ENCODE peak calls at places on chromosomes 5 and 9, in four cellular contexts. C is K562, S is GM12878, L is HL-60. H is an unnamed sample.

GRCh38 chr5:62779010-62779422 is 200.4 kb downstream of the LRRC70 start:
- DNase-seq in C (peak; percentile 49), S (no peak), L (no peak), H (peak; percentile 28)

GRCh38 chr9:3290231-3290840 is 235.5 kb downstream of the RFX3 start:
- DNase-seq in C (no peak), S (no peak), L (no peak), H (no peak)

GRCh38 chr5:95959964-95960801 is 1.5 kb downstream of the ELL2 start:
- DNase-seq in C (no peak), S (no peak), L (no peak), H (no peak)

GRCh38 chr9:129031514-129031913 is 3.4 kb upstream of the SH3GLB2 start:
- DNase-seq in C (no peak), S (no peak), L (no peak), H (no peak)

GRCh38 chr9:34381323-34381722 is 4.6 kb upstream of the MYORG start:
- DNase-seq in C (no peak), S (no peak), L (no peak), H (no peak)

GRCh38 chr5:35618297-35618636 is 604 bp downstream of the SPEF2 start:
- DNase-seq in C (no peak), S (no peak), L (no peak), H (peak; percentile 2)

GRCh38 chr5:132102101-132102701 is 28.6 kb downstream of the CSF2 start:
- DNase-seq in C (no peak), S (no peak), L (no peak), H (no peak)

GRCh38 chr9:130493476-130493875 is 48.7 kb downstream of the ASS1 start:
- DNase-seq in C (no peak), S (no peak), L (no peak), H (no peak)

GRCh38 chr5:43729846-43730478 is 127.0 kb downstream of the NNT start:
- DNase-seq in C (no peak), S (no peak), L (no peak), H (no peak)

GRCh38 chr5:7976411-7977190 is 107.7 kb downstream of the MTRR start:
- DNase-seq in C (no peak), S (no peak), L (no peak), H (no peak)

GRCh38 chr5:113140837-113141661 is 164.5 kb downstream of the DCP2 start:
- DNase-seq in C (no peak), S (no peak), L (no peak), H (no peak)

GRCh38 chr9:34546834-34547827 is 24.3 kb upstream of the ENHO start:
- DNase-seq in C (peak; percentile 50), S (no peak), L (peak; percentile 46), H (no peak)

GRCh38 chr5:177489119-177489716 is 8.2 kb downstream of the PDLIM7 start:
- DNase-seq in C (no peak), S (no peak), L (no peak), H (no peak)

GRCh38 chr9:15927131-15927530 is 374.3 kb downstream of the CCDC171 start:
- DNase-seq in C (no peak), S (no peak), L (no peak), H (no peak)

GRCh38 chr5:13976867-13977479 is 32.5 kb upstream of the DNAH5 start:
- DNase-seq in C (peak; percentile 27), S (no peak), L (peak; percentile 15), H (no peak)

GRCh38 chr5:95111141-95111540 is 173.8 kb downstream of the MCTP1 start:
- DNase-seq in C (no peak), S (no peak), L (no peak), H (no peak)

GRCh38 chr5:128053291-128053954 is 30.1 kb upstream of the SLC12A2 start:
- DNase-seq in C (no peak), S (no peak), L (no peak), H (no peak)

GRCh38 chr5:622946-623522 is 10.9 kb downstream of the CEP72 start:
- DNase-seq in C (no peak), S (no peak), L (no peak), H (no peak)

GRCh38 chr5:150644058-150644457 is 3.6 kb downstream of the SYNPO start:
- DNase-seq in C (no peak), S (no peak), L (no peak), H (no peak)

GRCh38 chr5:150644496-150644895 is 4.0 kb downstream of the SYNPO start:
- DNase-seq in C (no peak), S (no peak), L (no peak), H (no peak)

GRCh38 chr5:150641826-150642566 is 1.5 kb downstream of the SYNPO start:
- DNase-seq in C (no peak), S (no peak), L (no peak), H (no peak)

GRCh38 chr5:150642567-150642927 is 2.1 kb downstream of the SYNPO start:
- DNase-seq in C (no peak), S (no peak), L (no peak), H (no peak)

DNA sequence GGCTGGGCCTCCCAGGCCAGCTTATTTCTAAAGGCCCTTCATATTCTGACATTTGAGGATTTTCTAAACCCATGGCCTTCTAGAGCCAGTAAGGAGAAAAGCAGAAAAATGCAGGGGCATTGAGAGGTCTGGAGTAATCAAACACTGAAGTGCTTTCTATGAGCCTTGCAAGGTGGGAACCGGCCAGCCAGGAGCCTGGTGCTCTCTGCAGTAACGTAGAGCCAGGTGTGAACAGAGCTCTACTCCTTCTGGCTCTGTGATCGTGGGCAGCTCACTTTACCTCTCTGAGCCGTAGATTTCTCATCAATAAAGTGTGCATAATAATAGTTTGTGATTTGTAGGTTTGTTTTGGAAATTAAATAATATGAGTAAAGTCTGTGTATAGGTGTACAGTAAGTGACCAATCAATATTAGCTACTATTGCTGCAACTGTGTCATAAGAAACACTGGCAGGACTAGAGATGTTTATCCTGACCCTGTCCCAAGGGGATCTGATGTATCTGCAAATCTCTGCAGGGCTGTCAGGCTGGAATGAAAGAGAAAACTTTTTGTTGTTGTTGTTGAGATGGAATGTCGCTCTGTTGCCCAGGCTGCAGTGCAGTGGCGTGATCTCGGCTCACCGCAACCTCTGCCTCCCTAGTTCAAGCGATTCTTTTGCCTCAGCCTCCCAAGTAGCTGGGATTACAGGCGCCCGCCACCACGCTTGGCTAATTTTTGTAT is 2.7 kb downstream of the SYNPO start:
- DNase-seq in C (no peak), S (no peak), L (no peak), H (no peak)
- TF ChIP-seq SPI1 in C (no peak), S (no peak), L (no peak), H (no peak)

DNA sequence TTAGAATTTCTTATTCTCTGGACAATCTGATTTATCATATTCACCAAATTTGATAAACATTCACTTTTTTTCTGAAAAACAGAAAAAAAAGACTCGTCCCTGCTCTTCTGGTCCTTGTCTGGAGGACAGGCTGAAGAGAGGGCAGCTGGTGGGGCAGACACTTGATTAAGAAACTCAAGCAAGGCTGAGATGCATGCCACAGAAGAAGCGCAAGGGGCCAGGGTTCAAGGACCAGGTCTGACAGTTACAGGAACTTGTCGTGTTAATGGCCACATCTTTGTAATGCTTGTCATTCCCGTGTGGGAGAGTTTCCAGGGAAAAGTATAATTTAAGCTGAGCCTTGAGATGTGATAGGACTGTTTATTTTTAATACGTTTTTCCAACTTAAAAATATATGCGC is 40.6 kb upstream of the SHB start:
- DNase-seq in C (no peak), S (no peak), L (no peak), H (no peak)
- TF ChIP-seq SPI1 in C (no peak), S (no peak), L (no peak), H (no peak)

GRCh38 chr5:149153193-149153750 is 12.0 kb downstream of the ABLIM3 start:
- DNase-seq in C (no peak), S (no peak), L (no peak), H (no peak)

GRCh38 chr5:149152317-149152746 is 11.0 kb downstream of the ABLIM3 start:
- DNase-seq in C (no peak), S (no peak), L (no peak), H (no peak)

GRCh38 chr5:149156435-149157083 is 15.3 kb downstream of the ABLIM3 start:
- DNase-seq in C (no peak), S (no peak), L (no peak), H (no peak)

GRCh38 chr5:149153751-149154610 is 12.7 kb downstream of the ABLIM3 start:
- DNase-seq in C (peak; percentile 44), S (no peak), L (peak; percentile 28), H (no peak)

GRCh38 chr5:149154629-149155028 is 13.3 kb downstream of the ABLIM3 start:
- DNase-seq in C (no peak), S (no peak), L (no peak), H (no peak)
- TF ChIP-seq SPI1 in C (no peak), S (no peak), L (no peak), H (no peak)

GRCh38 chr5:73280821-73281746 is 108.1 kb downstream of the TMEM174 start:
- DNase-seq in C (no peak), S (no peak), L (no peak), H (no peak)
- TF ChIP-seq SPI1 in C (no peak), S (no peak), L (no peak), H (no peak)

GRCh38 chr5:76831108-76831447 is 12.2 kb downstream of the F2RL1 start:
- DNase-seq in C (no peak), S (peak; percentile 27), L (no peak), H (no peak)
- TF ChIP-seq SPI1 in C (no peak), S (no peak), L (no peak), H (no peak)

GRCh38 chr9:14893280-14893679 is 16.9 kb downstream of the FREM1 start:
- DNase-seq in C (no peak), S (no peak), L (no peak), H (no peak)
- TF ChIP-seq SPI1 in C (no peak), S (no peak), L (no peak), H (no peak)

DNA sequence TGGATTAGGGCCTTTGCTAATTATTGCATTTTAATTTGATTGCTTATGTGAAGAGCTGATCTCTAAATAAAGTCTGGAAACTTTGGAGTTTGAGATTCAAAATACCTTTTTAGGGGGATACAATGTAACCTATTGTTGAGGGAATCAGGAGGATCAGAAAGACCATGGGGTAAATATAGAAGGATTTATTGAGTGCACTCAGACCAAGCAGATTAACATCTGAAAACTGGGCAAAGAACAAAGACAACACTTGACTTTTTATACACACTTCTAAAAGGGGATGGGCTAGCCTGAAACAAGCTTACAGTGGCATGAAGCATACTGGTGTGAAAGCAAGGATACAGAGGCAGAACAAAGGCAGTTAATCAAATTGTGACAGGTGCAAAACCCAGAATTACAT is 174.3 kb downstream of the MRPS30 start:
- DNase-seq in C (no peak), S (no peak), L (no peak), H (no peak)
- TF ChIP-seq SPI1 in C (no peak), S (no peak), L (no peak), H (no peak)

DNA sequence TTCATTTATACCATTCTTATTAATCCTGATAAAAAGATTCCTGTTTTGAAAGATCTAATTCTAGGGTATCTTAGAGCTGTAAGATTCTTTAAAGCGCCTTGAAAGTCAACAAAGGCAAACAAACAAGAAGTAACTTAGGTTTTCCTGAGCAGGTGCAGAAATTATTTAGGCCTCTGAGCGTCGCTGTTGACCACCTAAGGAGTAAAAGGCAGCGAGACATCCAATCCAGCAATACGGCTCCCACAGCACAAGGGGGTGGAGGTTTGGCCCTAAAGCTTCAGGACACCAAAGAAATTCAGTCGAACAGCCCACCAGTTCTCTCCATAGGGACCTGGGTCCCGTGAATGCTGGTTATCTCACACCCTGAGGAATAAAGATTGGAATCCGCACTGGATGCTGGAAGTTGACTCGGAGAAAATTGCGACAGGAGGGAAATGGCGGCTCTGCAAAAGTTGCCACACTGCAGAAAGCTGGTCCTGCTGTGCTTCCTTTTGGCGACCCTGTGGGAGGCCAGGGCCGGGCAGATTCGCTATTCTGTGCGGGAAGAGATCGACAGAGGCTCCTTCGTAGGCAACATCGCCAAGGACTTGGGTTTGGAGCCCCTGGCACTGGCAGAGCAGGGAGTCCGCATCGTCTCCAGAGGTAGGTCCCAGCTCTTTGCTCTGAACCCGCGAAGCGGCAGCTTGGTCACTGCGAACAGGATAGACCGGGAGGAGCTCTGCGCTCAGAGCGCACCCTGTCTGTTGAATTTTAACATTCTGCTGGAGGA is at the start of gene PCDHGA2:
- DNase-seq in C (peak; percentile 63), S (no peak), L (no peak), H (no peak)
- TF ChIP-seq SPI1 in C (no peak), S (no peak), L (no peak), H (no peak)

H was measured in GM12891.